ENCODE peak calls at places on chromosomes 1 and 21, in eight cellular contexts. U, C, F, E, I, K, P and R are unnamed samples. For H3K4me1, the result is how much of the 10 kb centered on the place peaks cover.

GRCh38 chr1:55898191-55898590 is 681.2 kb downstream of the PLPP3 start:
- DNase-seq in E (no peak), F (no peak), U (no peak), I (peak), K (no peak), P (no peak), C (no peak), R (no peak)

GRCh38 chr1:223074427-223074826 is 68.6 kb downstream of the TLR5 start:
- DNase-seq in C (no peak), F (peak), U (no peak), P (no peak), E (no peak), K (no peak), I (no peak), R (no peak)

GRCh38 chr1:199009447-199009846 is 370.6 kb downstream of the PTPRC start:
- DNase-seq in P (no peak), E (no peak), I (no peak), F (no peak), C (no peak), U (no peak), K (no peak), R (no peak)

GRCh38 chr1:231841616-231842344 is 215.2 kb downstream of the DISC1 start:
- DNase-seq in K (no peak), F (no peak), I (peak), C (no peak), U (no peak), E (no peak), P (no peak), R (no peak)

GRCh38 chr1:29975036-29975694 is 738.8 kb downstream of the PTPRU start:
- DNase-seq in I (peak), P (peak), F (peak), C (no peak), U (no peak), E (no peak), K (no peak), R (no peak)

GRCh38 chr1:205267306-205267902 is 39.7 kb downstream of the TMCC2 start:
- DNase-seq in P (no peak), C (no peak), K (no peak), U (no peak), F (no peak), I (no peak), E (no peak), R (no peak)

GRCh38 chr1:219416598-219417238 is 196.2 kb downstream of the ZC3H11B start:
- DNase-seq in E (no peak), C (peak), I (peak), F (peak), K (no peak), P (peak), U (peak), R (no peak)

GRCh38 chr1:65174585-65174984 is 26.6 kb downstream of the AK4 start:
- DNase-seq in K (no peak), F (peak), P (no peak), U (peak), E (no peak), C (peak), I (peak), R (peak)

GRCh38 chr21:27363719-27364479 is 397.0 kb upstream of the ADAMTS5 start:
- DNase-seq in U (no peak), I (peak), P (no peak), K (no peak), C (no peak), F (no peak), E (no peak), R (no peak)

GRCh38 chr1:181044449-181044966 is 10.7 kb downstream of the MR1 start:
- DNase-seq in E (no peak), F (no peak), K (no peak), C (no peak), P (no peak), I (peak), U (no peak), R (peak)

GRCh38 chr1:50829010-50829958 is 130.8 kb downstream of the FAF1 start:
- DNase-seq in U (no peak), C (no peak), F (peak), P (no peak), I (no peak), E (no peak), K (no peak), R (no peak)

GRCh38 chr1:59316497-59317128 is 19.7 kb downstream of the FGGY start:
- DNase-seq in U (no peak), E (no peak), P (peak), I (peak), C (no peak), K (no peak), F (no peak), R (no peak)

GRCh38 chr1:147177611-147178370 is 5.5 kb upstream of the PRKAB2 start:
- DNase-seq in I (peak), C (no peak), K (peak), U (peak), F (no peak), P (no peak), E (peak), R (no peak)

GRCh38 chr1:111615874-111616715 is 3.5 kb upstream of the RAP1A start:
- DNase-seq in K (no peak), E (no peak), P (no peak), U (no peak), I (peak), F (no peak), C (no peak), R (no peak)

GRCh38 chr1:57034713-57035112 is 68.9 kb upstream of the C8B start:
- DNase-seq in I (no peak), C (no peak), U (no peak), K (no peak), F (no peak), E (no peak), P (no peak), R (no peak)

GRCh38 chr1:24850353-24850905 is 79.6 kb downstream of the RUNX3 start:
- DNase-seq in E (no peak), P (peak), C (no peak), K (no peak), F (no peak), U (no peak), I (peak), R (no peak)

GRCh38 chr1:154407021-154407865 is 2.1 kb downstream of the IL6R start:
- DNase-seq in I (no peak), P (peak), F (no peak), K (no peak), C (peak), U (no peak), E (no peak), R (no peak)

GRCh38 chr1:50214764-50215163 is 106.0 kb downstream of the ELAVL4 start:
- DNase-seq in U (no peak), F (no peak), I (no peak), E (no peak), P (no peak), K (no peak), C (no peak), R (no peak)

GRCh38 chr1:215637041-215637573 is 70.0 kb downstream of the KCTD3 start:
- DNase-seq in P (peak), F (no peak), E (no peak), C (peak), I (peak), K (peak), U (no peak), R (no peak)

GRCh38 chr1:209601809-209602657 is 18.5 kb downstream of the CAMK1G start:
- DNase-seq in F (peak), C (no peak), P (no peak), K (no peak), U (no peak), I (peak), E (no peak), R (no peak)

GRCh38 chr1:98086796-98087195 is 166.0 kb upstream of the DPYD start:
- DNase-seq in I (peak), E (no peak), F (no peak), P (peak), C (no peak), K (no peak), U (no peak), R (no peak)

GRCh38 chr1:42070996-42071395 is 82.2 kb upstream of the GUCA2B start:
- DNase-seq in I (no peak), U (no peak), P (no peak), F (no peak), K (no peak), C (no peak), E (no peak), R (no peak)
- H3K4me1 ChIP-seq in I (under half), U (under half), P (under half), F (under half), K (under half), C (under half), E (under half), R (under half)

DNA sequence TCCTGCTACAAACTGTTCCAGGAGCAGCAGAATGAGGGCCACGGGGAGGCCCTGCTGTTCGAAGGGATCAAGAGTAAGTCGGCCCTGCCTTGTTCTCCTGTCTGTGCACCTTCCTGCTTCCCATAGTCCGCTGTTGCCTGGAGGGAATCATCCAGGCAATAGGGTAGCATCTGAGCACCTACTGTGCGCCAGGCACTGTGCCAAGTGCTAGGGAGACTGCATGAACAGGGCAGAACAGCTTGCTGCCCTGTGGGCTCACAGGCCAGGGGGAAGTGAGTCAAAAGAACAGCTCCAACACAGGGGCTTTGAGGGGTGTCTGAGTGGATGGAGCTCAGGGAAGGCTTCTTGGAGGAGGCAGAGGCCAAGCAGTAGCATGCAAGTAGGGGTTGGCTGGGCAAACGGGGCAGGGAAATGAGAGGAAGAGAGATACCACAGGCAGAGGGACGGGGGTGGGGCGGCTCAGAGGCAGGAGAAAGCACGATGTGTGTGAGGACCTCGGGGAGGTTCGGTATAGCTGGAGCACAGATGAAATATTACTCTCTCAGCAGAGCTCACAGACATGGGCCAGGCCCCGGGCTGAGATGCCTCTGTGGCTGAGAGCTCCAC is 15.5 kb upstream of the PADI6 start:
- DNase-seq in C (no peak), U (no peak), I (no peak), K (no peak), E (no peak), P (no peak), F (no peak), R (no peak)
- H3K27ac ChIP-seq in C (no peak), U (no peak), I (no peak), K (no peak), E (no peak), P (no peak), F (no peak), R (no peak)

DNA sequence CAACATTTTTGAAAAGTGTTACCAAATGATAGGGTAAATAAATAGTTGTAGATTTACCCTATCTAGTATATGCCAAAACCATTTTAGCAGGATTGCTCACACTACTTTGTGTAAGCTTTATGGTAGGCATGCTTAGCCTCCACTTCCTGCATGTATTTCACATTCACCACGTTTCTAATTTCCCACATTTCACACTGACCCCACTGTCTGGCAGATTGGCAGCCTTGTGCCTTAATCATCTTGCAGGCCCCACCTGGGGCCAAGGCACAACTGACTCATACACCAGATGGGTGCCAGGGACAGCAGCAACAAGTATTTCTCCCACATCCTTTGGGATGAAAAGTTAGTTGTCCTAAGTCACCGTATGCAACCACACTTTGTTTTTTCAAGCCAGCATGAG is 21.2 kb upstream of the CENPF start:
- DNase-seq in I (peak), F (no peak), K (no peak), P (peak), U (no peak), C (no peak), E (no peak), R (peak)
- H3K4me1 ChIP-seq in I (under half), F (under half), K (under half), P (under half), U (under half), C (under half), E (under half), R (under half)

GRCh38 chr1:52288286-52288685 is 77.7 kb downstream of the CC2D1B start:
- DNase-seq in U (no peak), P (no peak), C (no peak), E (no peak), I (peak), K (no peak), F (no peak), R (no peak)
- H3K27ac ChIP-seq in U (no peak), P (no peak), C (no peak), E (no peak), I (no peak), K (no peak), F (no peak), R (no peak)

DNA sequence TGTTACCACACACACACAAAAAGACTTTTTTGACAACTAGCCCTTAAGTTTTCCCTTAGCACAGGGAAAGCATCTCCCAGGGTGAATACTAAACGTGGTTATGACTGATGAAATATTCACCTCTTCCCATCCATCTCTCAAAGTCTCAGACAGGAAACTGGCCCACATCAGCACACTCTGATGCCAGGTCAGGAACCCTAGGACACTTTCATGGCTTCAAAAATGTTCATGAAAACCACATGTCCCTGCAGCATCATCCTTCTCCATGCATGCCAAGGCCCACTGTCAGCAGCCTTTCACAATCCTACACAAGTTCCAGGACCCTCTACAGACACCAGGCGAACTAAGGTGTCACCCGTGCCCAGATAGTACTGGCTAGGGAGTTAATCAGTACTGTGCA is 68.7 kb downstream of the DNTTIP2 start:
- DNase-seq in P (no peak), C (no peak), K (no peak), E (no peak), U (no peak), I (peak), F (no peak), R (no peak)
- H3K4me1 ChIP-seq in P (under half), C (under half), K (under half), E (under half), U (under half), I (under half), F (under half), R (under half)

GRCh38 chr1:21763694-21764419 is 19.1 kb downstream of the USP48 start:
- DNase-seq in K (no peak), U (no peak), E (no peak), I (no peak), C (no peak), F (no peak), P (no peak), R (no peak)

GRCh38 chr1:21763236-21763635 is 19.7 kb downstream of the USP48 start:
- DNase-seq in F (no peak), E (no peak), U (no peak), K (no peak), P (no peak), C (no peak), I (no peak), R (no peak)

GRCh38 chr1:21761052-21761451 is 21.9 kb downstream of the USP48 start:
- DNase-seq in P (no peak), C (no peak), U (no peak), I (no peak), F (no peak), K (no peak), E (no peak), R (no peak)

GRCh38 chr1:21759818-21760217 is 23.1 kb downstream of the USP48 start:
- DNase-seq in C (no peak), K (no peak), U (no peak), I (no peak), P (no peak), E (no peak), F (no peak), R (no peak)

GRCh38 chr1:21762022-21762404 is 20.9 kb downstream of the USP48 start:
- DNase-seq in U (no peak), K (no peak), F (no peak), C (no peak), E (no peak), P (no peak), I (no peak), R (no peak)
- H3K27ac ChIP-seq in U (no peak), K (no peak), F (no peak), C (no peak), E (no peak), P (no peak), I (no peak), R (no peak)

GRCh38 chr1:61140778-61141177 is 58.4 kb downstream of the NFIA start:
- DNase-seq in P (no peak), C (no peak), K (no peak), E (no peak), I (no peak), F (no peak), U (no peak), R (no peak)
- H3K4me1 ChIP-seq in P (under half), C (half or more), K (under half), E (under half), I (under half), F (under half), U (half or more), R (under half)

GRCh38 chr1:22447581-22448215 is 4.0 kb upstream of the ZBTB40 start:
- DNase-seq in E (no peak), U (no peak), F (peak), I (peak), C (no peak), P (peak), K (no peak), R (no peak)
- H3K27ac ChIP-seq in E (no peak), U (peak), F (peak), I (peak), C (peak), P (no peak), K (peak), R (no peak)

GRCh38 chr1:156539824-156540223 is 32.5 kb downstream of the IQGAP3 start:
- DNase-seq in U (no peak), K (no peak), C (no peak), E (no peak), F (no peak), P (no peak), I (no peak), R (no peak)
- H3K4me1 ChIP-seq in U (under half), K (under half), C (under half), E (under half), F (under half), P (under half), I (under half), R (under half)